ENCODE peak calls at places on chromosomes 7 and 10, in seven cellular contexts. One of them, this sample, is unnamed.

GRCh38 chr7:101093907-101094306 is 8.6 kb downstream of the TRIM56 start:
- DNase-seq in fibroblast of lung: peak
- DNase-seq in mesendoderm: no peak
- DNase-seq in transverse colon: no peak
- DNase-seq in OCI-LY7: no peak
- DNase-seq in endodermal cell: no peak
- DNase-seq in GM23338: no peak
- DNase-seq in this sample: no peak

GRCh38 chr7:120735791-120736190 is 122.2 kb downstream of the TSPAN12 start:
- DNase-seq in fibroblast of lung: peak
- DNase-seq in GM23338: no peak
- DNase-seq in OCI-LY7: no peak
- DNase-seq in mesendoderm: no peak
- DNase-seq in transverse colon: no peak
- DNase-seq in endodermal cell: no peak
- DNase-seq in this sample: no peak

GRCh38 chr10:88101666-88102065 is 238.2 kb downstream of the PTEN start:
- DNase-seq in mesendoderm: no peak
- DNase-seq in GM23338: no peak
- DNase-seq in fibroblast of lung: no peak
- DNase-seq in transverse colon: no peak
- DNase-seq in endodermal cell: no peak
- DNase-seq in OCI-LY7: no peak
- DNase-seq in this sample: no peak

GRCh38 chr7:117808910-117809705 is 64.1 kb downstream of the CTTNBP2 start:
- DNase-seq in fibroblast of lung: peak
- DNase-seq in GM23338: no peak
- DNase-seq in transverse colon: no peak
- DNase-seq in OCI-LY7: no peak
- DNase-seq in endodermal cell: no peak
- DNase-seq in mesendoderm: no peak
- DNase-seq in this sample: no peak

GRCh38 chr10:10209152-10209551 is 808.5 kb upstream of the CELF2 start:
- DNase-seq in endodermal cell: no peak
- DNase-seq in mesendoderm: peak
- DNase-seq in transverse colon: no peak
- DNase-seq in fibroblast of lung: peak
- DNase-seq in GM23338: no peak
- DNase-seq in OCI-LY7: peak
- DNase-seq in this sample: no peak

GRCh38 chr10:32961892-32962369 is 3.9 kb upstream of the ITGB1 start:
- DNase-seq in fibroblast of lung: peak
- DNase-seq in mesendoderm: peak
- DNase-seq in OCI-LY7: peak
- DNase-seq in endodermal cell: no peak
- DNase-seq in transverse colon: no peak
- DNase-seq in GM23338: peak
- DNase-seq in this sample: no peak

GRCh38 chr10:116143673-116144072 is 129.3 kb downstream of the GFRA1 start:
- DNase-seq in fibroblast of lung: no peak
- DNase-seq in endodermal cell: no peak
- DNase-seq in GM23338: no peak
- DNase-seq in mesendoderm: no peak
- DNase-seq in transverse colon: no peak
- DNase-seq in OCI-LY7: no peak
- DNase-seq in this sample: no peak

GRCh38 chr7:519974-520458 is 370 bp upstream of the PDGFA start:
- DNase-seq in GM23338: peak
- DNase-seq in fibroblast of lung: peak
- DNase-seq in endodermal cell: peak
- DNase-seq in transverse colon: peak
- DNase-seq in OCI-LY7: no peak
- DNase-seq in mesendoderm: peak
- DNase-seq in this sample: peak

GRCh38 chr7:1954366-1955004 is 278.3 kb downstream of the MAD1L1 start:
- DNase-seq in endodermal cell: peak
- DNase-seq in OCI-LY7: no peak
- DNase-seq in fibroblast of lung: no peak
- DNase-seq in GM23338: no peak
- DNase-seq in mesendoderm: no peak
- DNase-seq in transverse colon: no peak
- DNase-seq in this sample: no peak

GRCh38 chr10:119401671-119402395 is 140.7 kb downstream of the RGS10 start:
- DNase-seq in GM23338: no peak
- DNase-seq in OCI-LY7: no peak
- DNase-seq in transverse colon: peak
- DNase-seq in mesendoderm: peak
- DNase-seq in fibroblast of lung: peak
- DNase-seq in endodermal cell: no peak
- DNase-seq in this sample: no peak

GRCh38 chr10:91632671-91633550 is at the start of gene PPP1R3C:
- DNase-seq in OCI-LY7: no peak
- DNase-seq in GM23338: peak
- DNase-seq in transverse colon: peak
- DNase-seq in endodermal cell: peak
- DNase-seq in mesendoderm: peak
- DNase-seq in fibroblast of lung: peak
- DNase-seq in this sample: peak

GRCh38 chr7:143073556-143073955 is 21.4 kb downstream of the OR6V1 start:
- DNase-seq in transverse colon: no peak
- DNase-seq in GM23338: no peak
- DNase-seq in OCI-LY7: no peak
- DNase-seq in endodermal cell: no peak
- DNase-seq in mesendoderm: no peak
- DNase-seq in fibroblast of lung: no peak
- DNase-seq in this sample: no peak

GRCh38 chr7:117682681-117683385 is 190.4 kb downstream of the CTTNBP2 start:
- DNase-seq in OCI-LY7: no peak
- DNase-seq in GM23338: peak
- DNase-seq in transverse colon: peak
- DNase-seq in endodermal cell: peak
- DNase-seq in mesendoderm: peak
- DNase-seq in fibroblast of lung: no peak
- DNase-seq in this sample: no peak

GRCh38 chr10:94622666-94623205 is 60.8 kb upstream of the CYP2C18 start:
- DNase-seq in transverse colon: no peak
- DNase-seq in OCI-LY7: no peak
- DNase-seq in mesendoderm: peak
- DNase-seq in GM23338: no peak
- DNase-seq in endodermal cell: no peak
- DNase-seq in fibroblast of lung: no peak
- DNase-seq in this sample: no peak

GRCh38 chr10:29734980-29735627 is 100.3 kb upstream of the SVIL start:
- DNase-seq in GM23338: peak
- DNase-seq in transverse colon: peak
- DNase-seq in endodermal cell: peak
- DNase-seq in fibroblast of lung: peak
- DNase-seq in OCI-LY7: no peak
- DNase-seq in mesendoderm: peak
- DNase-seq in this sample: no peak

GRCh38 chr10:77188511-77188910 is 449.1 kb downstream of the KCNMA1 start:
- DNase-seq in mesendoderm: no peak
- DNase-seq in fibroblast of lung: no peak
- DNase-seq in GM23338: no peak
- DNase-seq in OCI-LY7: no peak
- DNase-seq in transverse colon: no peak
- DNase-seq in endodermal cell: no peak
- DNase-seq in this sample: no peak

GRCh38 chr7:33806284-33807157 is 98.8 kb upstream of the BMPER start:
- DNase-seq in endodermal cell: no peak
- DNase-seq in OCI-LY7: no peak
- DNase-seq in GM23338: no peak
- DNase-seq in fibroblast of lung: no peak
- DNase-seq in mesendoderm: peak
- DNase-seq in transverse colon: no peak
- DNase-seq in this sample: no peak

GRCh38 chr7:150479023-150479716 is 28.7 kb downstream of the GIMAP8 start:
- DNase-seq in GM23338: no peak
- DNase-seq in mesendoderm: no peak
- DNase-seq in fibroblast of lung: no peak
- DNase-seq in OCI-LY7: no peak
- DNase-seq in endodermal cell: no peak
- DNase-seq in transverse colon: no peak
- DNase-seq in this sample: no peak

GRCh38 chr10:28796606-28797512 is 119.5 kb downstream of the BAMBI start:
- DNase-seq in transverse colon: peak
- DNase-seq in endodermal cell: no peak
- DNase-seq in OCI-LY7: no peak
- DNase-seq in GM23338: no peak
- DNase-seq in fibroblast of lung: peak
- DNase-seq in mesendoderm: no peak
- DNase-seq in this sample: no peak

GRCh38 chr10:130378556-130379400 is 242.6 kb downstream of the GLRX3 start:
- DNase-seq in transverse colon: no peak
- DNase-seq in fibroblast of lung: no peak
- DNase-seq in endodermal cell: peak
- DNase-seq in GM23338: no peak
- DNase-seq in mesendoderm: peak
- DNase-seq in OCI-LY7: peak
- DNase-seq in this sample: no peak

GRCh38 chr10:62075912-62076311 is 174.4 kb downstream of the ARID5B start:
- DNase-seq in GM23338: no peak
- DNase-seq in OCI-LY7: no peak
- DNase-seq in mesendoderm: no peak
- DNase-seq in endodermal cell: no peak
- DNase-seq in fibroblast of lung: no peak
- DNase-seq in transverse colon: no peak
- DNase-seq in this sample: no peak

GRCh38 chr10:131660427-131660826 is 240.4 kb upstream of the PPP2R2D start:
- DNase-seq in fibroblast of lung: no peak
- DNase-seq in endodermal cell: no peak
- DNase-seq in GM23338: no peak
- DNase-seq in OCI-LY7: no peak
- DNase-seq in mesendoderm: no peak
- DNase-seq in transverse colon: no peak
- DNase-seq in this sample: no peak

GRCh38 chr10:74589226-74589673 is 237.2 kb upstream of the KAT6B start:
- DNase-seq in endodermal cell: no peak
- DNase-seq in OCI-LY7: peak
- DNase-seq in mesendoderm: peak
- DNase-seq in GM23338: peak
- DNase-seq in fibroblast of lung: peak
- DNase-seq in transverse colon: peak
- DNase-seq in this sample: peak

DNA sequence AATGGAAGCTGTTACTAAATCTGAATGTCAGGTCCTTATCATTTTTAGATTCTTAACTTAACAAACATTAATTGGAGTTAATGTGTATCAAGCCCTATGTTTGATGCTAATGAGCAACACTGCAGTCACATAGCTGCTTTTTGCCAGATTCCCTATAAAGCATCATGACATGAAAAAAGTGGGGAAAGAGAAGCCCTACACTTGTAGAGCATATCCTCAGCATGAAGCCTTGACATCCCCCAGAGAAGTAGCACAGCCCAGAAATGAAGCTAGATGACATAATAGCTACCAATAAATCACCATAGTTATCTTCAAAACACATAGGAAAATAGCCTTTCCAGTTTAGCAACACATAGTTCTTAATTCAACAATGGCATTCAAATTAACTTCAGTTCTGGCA is 49.2 kb upstream of the CDK1 start:
- DNase-seq in OCI-LY7: no peak
- DNase-seq in GM23338: no peak
- DNase-seq in fibroblast of lung: no peak
- DNase-seq in mesendoderm: no peak
- DNase-seq in transverse colon: no peak
- DNase-seq in endodermal cell: no peak
- DNase-seq in this sample: no peak
- H3K27ac ChIP-seq in OCI-LY7: no peak
- H3K27ac ChIP-seq in GM23338: no peak
- H3K27ac ChIP-seq in fibroblast of lung: no peak
- H3K27ac ChIP-seq in mesendoderm: no peak
- H3K27ac ChIP-seq in transverse colon: no peak
- H3K27ac ChIP-seq in endodermal cell: no peak
- H3K27ac ChIP-seq in this sample: no peak

GRCh38 chr10:71975087-71975890 is 11.1 kb downstream of the CHST3 start:
- DNase-seq in OCI-LY7: no peak
- DNase-seq in GM23338: no peak
- DNase-seq in transverse colon: peak
- DNase-seq in fibroblast of lung: no peak
- DNase-seq in endodermal cell: no peak
- DNase-seq in mesendoderm: no peak
- DNase-seq in this sample: peak
- H3K27ac ChIP-seq in OCI-LY7: no peak
- H3K27ac ChIP-seq in GM23338: no peak
- H3K27ac ChIP-seq in transverse colon: peak
- H3K27ac ChIP-seq in fibroblast of lung: peak
- H3K27ac ChIP-seq in endodermal cell: no peak
- H3K27ac ChIP-seq in mesendoderm: no peak
- H3K27ac ChIP-seq in this sample: peak

DNA sequence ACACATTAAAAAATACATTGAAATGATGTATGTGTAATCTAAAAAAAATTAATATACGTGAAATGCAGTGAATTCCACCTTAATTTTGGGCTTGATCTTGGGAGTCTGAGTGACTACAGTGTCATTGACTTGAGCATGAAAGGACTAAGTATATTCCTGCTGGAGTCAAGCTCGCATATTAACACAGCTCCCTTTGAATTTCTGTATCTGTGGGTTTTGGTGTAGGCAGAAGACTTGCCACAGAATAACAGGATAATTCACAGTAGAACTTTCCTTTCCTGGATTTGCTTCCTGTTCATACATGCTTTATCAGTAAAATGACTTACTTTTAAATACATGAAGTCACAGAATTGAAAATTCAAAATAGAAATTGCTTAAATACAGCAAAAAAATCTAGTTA is 55.3 kb downstream of the PPP1R9A start:
- DNase-seq in OCI-LY7: no peak
- DNase-seq in transverse colon: no peak
- DNase-seq in endodermal cell: no peak
- DNase-seq in GM23338: no peak
- DNase-seq in mesendoderm: no peak
- DNase-seq in fibroblast of lung: no peak
- DNase-seq in this sample: no peak
- H3K27ac ChIP-seq in OCI-LY7: no peak
- H3K27ac ChIP-seq in transverse colon: no peak
- H3K27ac ChIP-seq in endodermal cell: no peak
- H3K27ac ChIP-seq in GM23338: no peak
- H3K27ac ChIP-seq in mesendoderm: no peak
- H3K27ac ChIP-seq in fibroblast of lung: no peak
- H3K27ac ChIP-seq in this sample: no peak

DNA sequence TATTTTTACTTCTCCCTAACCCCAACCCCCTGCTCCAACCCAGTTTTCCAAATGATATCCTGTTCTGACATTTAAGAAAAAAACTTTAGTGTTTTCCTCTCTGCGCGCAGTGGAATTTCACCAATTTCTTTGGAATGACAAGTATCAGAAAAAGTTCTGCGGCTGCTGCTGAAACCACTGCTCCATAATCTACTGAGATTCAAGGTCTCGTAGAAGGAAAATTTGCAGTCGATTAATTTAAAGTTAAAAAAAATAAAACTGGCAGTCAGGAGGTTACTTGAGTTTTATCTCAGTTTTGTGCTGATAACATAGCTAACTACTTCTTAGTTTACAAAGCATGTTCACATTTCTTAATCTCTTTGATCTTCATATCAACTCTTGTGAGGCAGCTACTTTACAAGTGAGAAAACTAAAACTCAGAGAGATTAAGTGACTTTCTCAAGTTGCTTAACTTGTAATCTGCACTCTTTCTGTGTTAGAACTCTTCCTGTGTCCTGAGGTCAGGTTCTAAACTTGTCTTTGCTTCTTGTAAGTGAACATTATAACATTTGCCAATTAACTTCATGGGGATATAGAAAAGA is 18.1 kb upstream of the CALD1 start:
- DNase-seq in fibroblast of lung: no peak
- DNase-seq in mesendoderm: peak
- DNase-seq in GM23338: no peak
- DNase-seq in transverse colon: no peak
- DNase-seq in OCI-LY7: no peak
- DNase-seq in endodermal cell: no peak
- DNase-seq in this sample: no peak
- H3K27ac ChIP-seq in fibroblast of lung: no peak
- H3K27ac ChIP-seq in mesendoderm: no peak
- H3K27ac ChIP-seq in GM23338: no peak
- H3K27ac ChIP-seq in transverse colon: peak
- H3K27ac ChIP-seq in OCI-LY7: no peak
- H3K27ac ChIP-seq in endodermal cell: no peak
- H3K27ac ChIP-seq in this sample: no peak

This sample was measured in substantia nigra.